ENCODE peak calls at places on chromosomes 6 and 20, in five cellular contexts. H is WTC11, G is K562, P is H1, A is HepG2. W is an unnamed sample.

GRCh38 chr20:38706482-38706881 is 17.8 kb upstream of the SLC32A1 start:
- DNase-seq in P (no peak), A (no peak), G (no peak), H (peak; percentile 30), W (no peak)

GRCh38 chr6:38522322-38522721 is 117.4 kb downstream of the BTBD9 start:
- DNase-seq in A (no peak), H (no peak), G (no peak), P (no peak), W (no peak)

GRCh38 chr20:38840053-38840893 is 34.8 kb downstream of the PPP1R16B start:
- DNase-seq in H (no peak), A (no peak), P (no peak), G (peak; percentile 27), W (no peak)

GRCh38 chr6:7060769-7061516 is 46.8 kb upstream of the RREB1 start:
- DNase-seq in P (no peak), G (no peak), H (no peak), A (no peak), W (no peak)

GRCh38 chr6:124073021-124073420 is 269.4 kb downstream of the NKAIN2 start:
- DNase-seq in G (no peak), H (peak; percentile 12), P (no peak), A (no peak), W (no peak)

GRCh38 chr6:12150812-12151432 is 138.8 kb downstream of the HIVEP1 start:
- DNase-seq in P (no peak), H (peak; percentile 70), A (peak; percentile 38), G (peak; percentile 63), W (no peak)

GRCh38 chr6:111810321-111811235 is 62.7 kb downstream of the FYN start:
- DNase-seq in H (no peak), A (no peak), G (no peak), P (no peak), W (no peak)

GRCh38 chr20:53750827-53751393 is 157.3 kb upstream of the ZNF217 start:
- DNase-seq in P (no peak), A (no peak), G (peak; percentile 28), H (no peak), W (peak; percentile 69)

GRCh38 chr6:11460001-11460668 is 77.4 kb upstream of the TMEM170B start:
- DNase-seq in P (no peak), H (no peak), G (no peak), A (no peak), W (peak; percentile 75)

GRCh38 chr6:958531-958930 is 265.6 kb upstream of the EXOC2 start:
- DNase-seq in P (no peak), A (no peak), H (no peak), G (no peak), W (no peak)

GRCh38 chr6:41636803-41637178 is 1.5 kb upstream of the MDFI start:
- DNase-seq in H (peak; percentile 69), G (no peak), P (peak; percentile 50), A (no peak), W (no peak)

GRCh38 chr6:90074161-90074560 is 179.9 kb downstream of the GJA10 start:
- DNase-seq in P (no peak), H (no peak), A (peak; percentile 15), G (no peak), W (no peak)

GRCh38 chr6:117481278-117481925 is 1.1 kb upstream of the DCBLD1 start:
- DNase-seq in H (peak; percentile 28), P (no peak), G (peak; percentile 17), A (peak; percentile 84), W (no peak)

GRCh38 chr6:41942045-41942851 is 640 bp upstream of the CCND3 start:
- DNase-seq in G (no peak), P (no peak), A (no peak), H (no peak), W (no peak)

GRCh38 chr6:146884728-146885127 is 286.0 kb downstream of the ADGB start:
- DNase-seq in H (no peak), P (no peak), G (no peak), A (no peak), W (no peak)

DNA sequence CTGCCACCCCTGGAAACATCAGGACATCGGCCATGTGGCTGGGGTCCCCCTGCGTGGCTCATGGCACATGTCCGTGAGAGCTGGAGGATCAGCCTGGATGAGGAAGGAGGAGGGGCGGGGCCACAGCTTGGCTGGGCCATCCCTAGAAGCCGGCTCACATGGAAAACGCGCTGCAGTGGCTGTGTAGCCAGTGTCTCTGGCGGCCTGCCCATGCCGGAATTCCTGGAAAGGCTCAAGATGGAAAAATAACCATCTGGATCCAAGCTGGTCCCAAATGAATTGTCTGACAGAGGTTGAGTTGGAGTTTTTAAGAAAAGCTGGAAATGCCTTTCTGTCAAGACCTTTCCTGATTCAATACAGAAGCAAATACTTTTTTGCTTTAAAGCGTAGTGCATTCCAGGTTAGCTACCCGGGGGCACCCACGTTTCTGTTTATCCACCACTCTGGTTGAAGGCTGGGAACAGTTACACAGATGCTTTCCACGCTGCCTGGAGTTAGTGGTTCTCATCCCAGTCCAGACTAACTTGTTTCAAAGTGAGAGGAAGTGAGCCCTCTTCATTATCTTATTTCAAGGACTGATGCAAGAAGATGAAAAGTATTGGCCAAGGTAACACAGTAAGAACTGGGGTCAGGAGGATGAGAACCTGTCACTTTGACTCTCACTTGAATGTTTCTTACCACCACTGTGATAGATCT is 99.0 kb downstream of the GMPR start:
- DNase-seq in G (no peak), P (no peak), A (no peak), H (peak; percentile 25), W (no peak)
- TF ChIP-seq ATF2 in G (no peak), P (no peak), A (no peak), H (no peak), W (no peak)

DNA sequence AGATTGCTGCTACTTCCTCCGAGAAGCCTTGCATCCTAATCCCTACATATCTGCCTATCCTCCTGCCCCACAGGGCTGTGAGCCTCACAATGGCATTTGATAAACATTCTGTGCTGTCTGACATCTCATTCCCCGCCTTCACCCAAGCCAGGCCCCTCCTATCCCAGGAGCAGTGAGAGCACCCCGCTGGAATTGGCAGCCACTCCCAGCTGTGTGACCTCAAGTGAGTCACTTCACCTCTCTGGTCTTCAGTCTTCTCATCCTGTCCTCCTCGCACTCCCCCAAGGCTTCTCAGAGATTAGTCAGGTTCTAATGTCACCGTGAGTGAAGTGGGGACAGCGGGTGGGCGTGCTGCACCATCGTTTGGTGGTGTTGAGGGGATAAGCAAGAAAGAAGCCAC is 81.7 kb downstream of the CDH22 start:
- DNase-seq in P (no peak), A (no peak), G (peak; percentile 21), H (no peak), W (no peak)
- TF ChIP-seq ATF2 in P (no peak), A (no peak), G (no peak), H (no peak), W (no peak)

GRCh38 chr6:44117397-44118128 is 9.7 kb downstream of the MRPL14 start:
- DNase-seq in H (no peak), A (no peak), P (no peak), G (no peak), W (no peak)

GRCh38 chr6:44115866-44116265 is 11.4 kb downstream of the MRPL14 start:
- DNase-seq in P (no peak), A (no peak), H (no peak), G (no peak), W (no peak)

GRCh38 chr6:44119704-44120262 is 7.5 kb downstream of the MRPL14 start:
- DNase-seq in A (no peak), G (no peak), H (no peak), P (no peak), W (no peak)

GRCh38 chr6:44113396-44113795 is 13.9 kb downstream of the MRPL14 start:
- DNase-seq in H (no peak), A (no peak), G (no peak), P (no peak), W (no peak)

GRCh38 chr6:44116643-44117382 is 10.4 kb downstream of the MRPL14 start:
- DNase-seq in G (no peak), H (no peak), P (no peak), A (no peak), W (no peak)
- TF ChIP-seq ATF2 in G (no peak), H (no peak), P (no peak), A (no peak), W (no peak)

GRCh38 chr6:132198896-132199295 is 202.4 kb downstream of the MOXD1 start:
- DNase-seq in G (no peak), P (no peak), A (no peak), H (no peak), W (no peak)
- TF ChIP-seq ATF2 in G (no peak), P (no peak), A (no peak), H (no peak), W (no peak)

GRCh38 chr20:45113865-45114264 is 1.1 kb downstream of the WFDC5 start:
- DNase-seq in G (no peak), P (no peak), A (no peak), H (no peak), W (no peak)
- TF ChIP-seq ATF2 in G (no peak), P (no peak), A (no peak), H (no peak), W (no peak)

DNA sequence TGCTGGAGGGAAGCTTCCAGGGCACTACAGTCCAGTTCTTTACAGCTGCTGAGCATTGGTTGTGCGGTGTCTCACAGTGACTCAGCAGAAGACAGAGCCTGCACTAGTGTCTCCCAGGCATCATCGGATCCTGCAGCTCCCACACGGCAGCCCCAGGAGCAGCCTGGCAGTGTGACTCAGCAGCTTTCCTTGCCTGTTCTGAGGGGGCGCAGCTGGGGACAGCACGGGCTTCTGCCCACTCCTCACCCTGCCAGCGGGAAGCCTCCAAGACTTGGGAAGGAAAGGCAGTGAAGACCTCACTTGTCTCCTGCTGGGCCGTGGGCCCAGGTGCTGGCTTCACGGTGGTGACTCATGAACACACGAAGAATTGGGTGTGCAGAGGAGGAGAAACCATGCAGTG is 165.4 kb downstream of the SYNDIG1 start:
- DNase-seq in G (peak; percentile 47), P (no peak), A (peak; percentile 42), H (no peak), W (no peak)
- TF ChIP-seq ATF2 in G (no peak), P (no peak), A (no peak), H (no peak), W (no peak)

GRCh38 chr6:168374051-168374502 is 54.5 kb upstream of the DACT2 start:
- DNase-seq in G (no peak), H (no peak), A (no peak), P (no peak), W (no peak)

GRCh38 chr6:168374541-168375071 is 55.0 kb upstream of the DACT2 start:
- DNase-seq in A (no peak), G (no peak), P (no peak), H (no peak), W (no peak)

GRCh38 chr6:168371989-168372711 is 52.6 kb upstream of the DACT2 start:
- DNase-seq in H (no peak), P (no peak), G (no peak), A (no peak), W (no peak)

GRCh38 chr6:168372871-168373270 is 53.3 kb upstream of the DACT2 start:
- DNase-seq in G (no peak), A (no peak), H (no peak), P (no peak), W (no peak)

DNA sequence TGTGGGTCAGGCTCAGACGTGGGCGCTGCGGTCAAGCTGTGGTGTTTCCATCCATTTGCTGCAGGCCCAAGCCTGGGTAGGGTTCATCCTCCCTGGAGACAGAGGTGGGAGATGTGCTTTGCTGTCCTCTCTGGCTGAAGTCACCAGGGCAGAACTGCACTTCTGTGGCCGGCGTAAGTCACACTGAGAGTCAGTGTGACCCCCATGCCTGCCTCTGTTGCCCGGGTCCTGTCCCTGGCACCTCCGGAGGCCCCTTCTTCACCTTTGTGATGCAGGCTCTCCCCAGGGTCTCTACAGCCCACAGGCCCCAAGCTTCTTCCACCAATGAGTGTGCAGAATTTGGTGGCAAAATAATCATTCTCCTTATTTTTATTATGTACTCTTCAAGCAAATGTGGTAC is 53.8 kb upstream of the DACT2 start:
- DNase-seq in G (no peak), A (no peak), H (no peak), P (no peak), W (no peak)
- TF ChIP-seq ATF2 in G (no peak), A (no peak), H (no peak), P (no peak), W (no peak)